ENCODE peak calls at places on chromosomes 6 and 20, in five cellular contexts. One of them, this sample, is unnamed.
A peak's percentile ranks its signal among the peaks of the same experiment; 100 is the strongest.

GRCh38 chr20:21361266-21361665 is 36.1 kb downstream of the NKX2-4 start:
- DNase-seq in amniotic stem cell: no peak
- DNase-seq in left ventricle myocardium inferior: no peak
- DNase-seq in T-helper 9 cell: no peak
- DNase-seq in HEK293T: no peak
- DNase-seq in this sample: no peak

GRCh38 chr6:97714772-97715171 is 431.8 kb upstream of the MMS22L start:
- DNase-seq in HEK293T: no peak
- DNase-seq in left ventricle myocardium inferior: no peak
- DNase-seq in T-helper 9 cell: no peak
- DNase-seq in amniotic stem cell: no peak
- DNase-seq in this sample: no peak

GRCh38 chr6:19551611-19552010 is 285.6 kb upstream of the ID4 start:
- DNase-seq in HEK293T: no peak
- DNase-seq in amniotic stem cell: no peak
- DNase-seq in left ventricle myocardium inferior: no peak
- DNase-seq in T-helper 9 cell: no peak
- DNase-seq in this sample: no peak

GRCh38 chr6:44050872-44051421 is 76.3 kb downstream of the MRPL14 start:
- DNase-seq in HEK293T: no peak
- DNase-seq in amniotic stem cell: no peak
- DNase-seq in T-helper 9 cell: no peak
- DNase-seq in left ventricle myocardium inferior: no peak
- DNase-seq in this sample: no peak

GRCh38 chr6:65259080-65259479 is 447.9 kb downstream of the EYS start:
- DNase-seq in left ventricle myocardium inferior: no peak
- DNase-seq in amniotic stem cell: no peak
- DNase-seq in T-helper 9 cell: no peak
- DNase-seq in HEK293T: peak; percentile 31
- DNase-seq in this sample: no peak

GRCh38 chr6:134009876-134010275 is 42.5 kb downstream of the SLC2A12 start:
- DNase-seq in T-helper 9 cell: no peak
- DNase-seq in left ventricle myocardium inferior: no peak
- DNase-seq in HEK293T: no peak
- DNase-seq in amniotic stem cell: no peak
- DNase-seq in this sample: no peak

GRCh38 chr20:45338121-45339030 is 9.8 kb downstream of the SDC4 start:
- DNase-seq in amniotic stem cell: no peak
- DNase-seq in T-helper 9 cell: no peak
- DNase-seq in HEK293T: no peak
- DNase-seq in left ventricle myocardium inferior: no peak
- DNase-seq in this sample: no peak

GRCh38 chr6:3732345-3733141 is 19.0 kb downstream of the PXDC1 start:
- DNase-seq in T-helper 9 cell: peak; percentile 59
- DNase-seq in left ventricle myocardium inferior: peak; percentile 62
- DNase-seq in amniotic stem cell: peak; percentile 59
- DNase-seq in HEK293T: peak; percentile 80
- DNase-seq in this sample: peak; percentile 29